ENCODE peak calls at places on chromosome 16, in four cellular contexts. E, Z, F and U are unnamed samples.

GRCh38 chr16:11669380-11670146 is 1.3 kb downstream of the SNN start:
- DNase-seq in E (no peak), Z (peak; percentile 42), F (no peak), U (peak; percentile 65)

GRCh38 chr16:56420613-56421012 is 4.7 kb downstream of the AMFR start:
- DNase-seq in E (no peak), Z (no peak), F (no peak), U (no peak)

GRCh38 chr16:57711993-57712392 is 17.4 kb downstream of the DRC7 start:
- DNase-seq in E (no peak), Z (no peak), F (no peak), U (no peak)

GRCh38 chr16:84463221-84463620 is 41.2 kb downstream of the MEAK7 start:
- DNase-seq in E (peak; percentile 50), Z (no peak), F (no peak), U (no peak)

GRCh38 chr16:76157629-76158028 is 119.6 kb upstream of the CNTNAP4 start:
- DNase-seq in E (no peak), Z (no peak), F (no peak), U (no peak)

GRCh38 chr16:57953857-57954256 is 17.1 kb downstream of the CNGB1 start:
- DNase-seq in E (no peak), Z (no peak), F (no peak), U (no peak)

GRCh38 chr16:12994402-12994801 is 93.0 kb downstream of the SHISA9 start:
- DNase-seq in E (no peak), Z (no peak), F (no peak), U (no peak)

GRCh38 chr16:27748868-27749546 is 199.1 kb downstream of the KATNIP start:
- DNase-seq in E (no peak), Z (peak; percentile 77), F (no peak), U (peak; percentile 82)

GRCh38 chr16:14219983-14220382 is 148.9 kb downstream of the MRTFB start:
- DNase-seq in E (no peak), Z (no peak), F (no peak), U (no peak)

GRCh38 chr16:66539628-66540469 is 10.1 kb downstream of the TK2 start:
- DNase-seq in E (no peak), Z (no peak), F (no peak), U (no peak)

GRCh38 chr16:52953215-52953614 is 99.5 kb downstream of the CHD9NB start:
- DNase-seq in E (no peak), Z (no peak), F (no peak), U (no peak)

GRCh38 chr16:8655184-8655717 is 19.2 kb upstream of the ABAT start:
- DNase-seq in E (no peak), Z (peak; percentile 39), F (peak; percentile 32), U (peak; percentile 57)

GRCh38 chr16:57273359-57273758 is 11.1 kb downstream of the PLLP start:
- DNase-seq in E (no peak), Z (no peak), F (no peak), U (no peak)

GRCh38 chr16:20862162-20862960 is 37.8 kb downstream of the DCUN1D3 start:
- DNase-seq in E (no peak), Z (no peak), F (no peak), U (no peak)

GRCh38 chr16:49101997-49102396 is 179.6 kb downstream of the CBLN1 start:
- DNase-seq in E (no peak), Z (no peak), F (no peak), U (no peak)

GRCh38 chr16:19884611-19885455 is at the start of gene GPRC5B:
- DNase-seq in E (peak; percentile 74), Z (no peak), F (peak; percentile 33), U (peak; percentile 74)

GRCh38 chr16:85137323-85138072 is 25.2 kb upstream of the CIBAR2 start:
- DNase-seq in E (peak; percentile 82), Z (peak; percentile 96), F (peak; percentile 48), U (no peak)

GRCh38 chr16:86156155-86156554 is 257.2 kb downstream of the IRF8 start:
- DNase-seq in E (no peak), Z (no peak), F (no peak), U (no peak)

GRCh38 chr16:86157616-86158247 is 258.8 kb downstream of the IRF8 start:
- DNase-seq in E (no peak), Z (peak; percentile 19), F (no peak), U (no peak)

GRCh38 chr16:86158688-86159360 is 259.9 kb downstream of the IRF8 start:
- DNase-seq in E (no peak), Z (peak; percentile 26), F (no peak), U (no peak)
- TF ChIP-seq CTCF in E (no peak), Z (peak; percentile 32), F (no peak), U (no peak)

GRCh38 chr16:89187337-89188063 is 12.8 kb downstream of the SLC22A31 start:
- DNase-seq in E (no peak), Z (peak; percentile 22), F (peak; percentile 47), U (no peak)

GRCh38 chr16:89183463-89183862 is 11.9 kb downstream of the CDH15 start:
- DNase-seq in E (no peak), Z (no peak), F (no peak), U (no peak)

GRCh38 chr16:89185062-89185751 is 13.7 kb downstream of the CDH15 start:
- DNase-seq in E (no peak), Z (no peak), F (no peak), U (no peak)

GRCh38 chr16:89184685-89185061 is 13.1 kb downstream of the CDH15 start:
- DNase-seq in E (no peak), Z (no peak), F (no peak), U (no peak)

DNA sequence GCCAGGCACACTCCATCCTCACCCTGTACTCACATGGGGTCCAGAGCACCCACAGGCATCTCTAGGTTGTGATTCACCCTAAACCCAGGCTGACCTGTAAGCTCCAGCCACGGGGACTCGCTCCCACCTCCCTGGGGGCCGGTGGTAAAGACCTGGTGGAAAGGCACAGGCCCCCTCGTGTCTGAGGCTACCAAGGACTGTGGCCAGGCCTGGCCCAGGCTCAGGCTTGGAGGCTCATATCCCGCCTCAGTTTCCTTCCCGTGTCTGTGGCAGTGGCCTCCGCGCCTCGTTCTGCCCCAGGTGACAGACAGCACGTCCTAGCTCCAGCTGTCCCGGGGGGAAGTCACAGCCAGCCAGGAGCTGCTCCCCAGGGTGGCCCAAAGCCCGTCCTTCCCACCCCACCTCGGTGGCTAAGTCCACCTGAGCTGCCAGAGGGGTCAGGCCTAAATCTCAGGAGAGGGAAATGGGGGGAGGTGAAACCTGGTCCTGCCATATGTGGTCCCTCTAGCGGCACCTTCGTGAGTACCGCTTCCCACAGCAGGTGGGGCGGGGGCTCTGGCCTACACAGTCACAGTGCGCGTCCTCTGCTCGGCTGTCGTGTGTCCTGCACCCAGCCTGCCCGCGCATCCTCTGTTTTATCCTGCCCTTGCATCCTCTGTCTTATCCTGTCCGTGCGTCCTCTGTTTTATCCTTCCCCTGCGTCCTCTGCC is 12.6 kb downstream of the CDH15 start:
- DNase-seq in E (no peak), Z (no peak), F (no peak), U (no peak)
- TF ChIP-seq CTCF in E (no peak), Z (no peak), F (no peak), U (no peak)

GRCh38 chr16:2704166-2704982 is 15.7 kb downstream of the PRSS27 start:
- DNase-seq in E (no peak), Z (no peak), F (no peak), U (no peak)
- TF ChIP-seq CTCF in E (no peak), Z (no peak), F (no peak), U (no peak)

GRCh38 chr16:50265260-50265659 is 1.1 kb upstream of the ADCY7 start:
- DNase-seq in E (no peak), Z (no peak), F (no peak), U (no peak)
- TF ChIP-seq CTCF in E (no peak), Z (peak; percentile 21), F (peak; percentile 18), U (peak; percentile 51)

GRCh38 chr16:1428511-1428910 is 2.4 kb upstream of the PERCC1 start:
- DNase-seq in E (no peak), Z (no peak), F (no peak), U (peak; percentile 85)
- TF ChIP-seq CTCF in E (no peak), Z (peak; percentile 23), F (no peak), U (peak; percentile 84)

GRCh38 chr16:50509521-50510341 is 38.5 kb upstream of the NKD1 start:
- DNase-seq in E (peak; percentile 65), Z (peak; percentile 10), F (peak; percentile 63), U (peak; percentile 45)
- TF ChIP-seq CTCF in E (peak; percentile 80), Z (peak; percentile 67), F (peak; percentile 72), U (peak; percentile 74)

DNA sequence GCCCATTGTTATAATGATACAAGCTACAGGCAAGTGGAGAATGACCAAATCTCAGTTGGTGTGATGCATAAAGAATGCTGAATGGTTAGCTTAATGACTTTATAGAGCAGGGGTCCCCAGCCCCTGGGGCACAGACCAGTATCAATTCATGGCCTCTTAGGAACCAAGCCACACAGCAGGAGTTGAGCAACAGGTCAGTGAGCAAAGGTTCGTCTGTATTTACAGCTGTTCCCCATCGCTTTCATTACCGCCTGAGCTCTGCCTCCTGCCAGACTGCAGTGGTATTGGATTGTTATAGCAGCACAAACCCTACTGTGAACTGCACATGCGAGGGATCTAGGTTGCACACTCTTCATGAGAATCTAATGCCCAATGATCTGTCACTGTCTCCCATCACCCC is 114.0 kb upstream of the ZFHX3 start:
- DNase-seq in E (no peak), Z (no peak), F (no peak), U (no peak)
- TF ChIP-seq CTCF in E (no peak), Z (no peak), F (no peak), U (no peak)

GRCh38 chr16:964696-965395 is 5.9 kb downstream of the LMF1 start:
- DNase-seq in E (no peak), Z (no peak), F (no peak), U (no peak)
- TF ChIP-seq CTCF in E (no peak), Z (no peak), F (no peak), U (no peak)

GRCh38 chr16:23597003-23597756 is 1.1 kb upstream of the NDUFAB1 start:
- DNase-seq in E (no peak), Z (no peak), F (peak; percentile 6), U (peak; percentile 59)
- TF ChIP-seq CTCF in E (no peak), Z (no peak), F (no peak), U (peak; percentile 56)